ENCODE peak calls at places on chromosomes 7 and 10, in six cellular contexts. Z is Panc1, M is HFFc6, N is coronary artery, S is LNCaP clone FGC, T is GM10248. F is an unnamed sample.
A peak's percentile ranks its signal among the peaks of the same experiment; 100 is the strongest.

GRCh38 chr7:82443044-82443800 is at the start of gene CACNA2D1:
- DNase-seq in Z (peak; percentile 2), M (peak; percentile 22), N (no peak), S (no peak), T (peak; percentile 26), F (peak; percentile 77)

GRCh38 chr7:111029574-111030357 is 61.2 kb upstream of the LRRN3 start:
- DNase-seq in Z (no peak), M (peak; percentile 23), N (no peak), S (no peak), T (no peak), F (peak; percentile 62)

GRCh38 chr10:130804778-130805634 is 506.5 kb downstream of the TCERG1L start:
- DNase-seq in Z (no peak), M (no peak), N (peak; percentile 67), S (no peak), T (no peak), F (no peak)

GRCh38 chr10:123614888-123615287 is 51.3 kb upstream of the GPR26 start:
- DNase-seq in Z (no peak), M (peak; percentile 43), N (no peak), S (peak; percentile 36), T (peak; percentile 52), F (peak; percentile 52)

GRCh38 chr7:134910968-134911367 is 75.3 kb upstream of the AGBL3 start:
- DNase-seq in Z (no peak), M (no peak), N (no peak), S (no peak), T (peak; percentile 20), F (no peak)

GRCh38 chr7:81767883-81768282 is 2.0 kb downstream of the HGF start:
- DNase-seq in Z (no peak), M (no peak), N (no peak), S (no peak), T (no peak), F (peak; percentile 42)

GRCh38 chr10:32419615-32420014 is 26.3 kb upstream of the CCDC7 start:
- DNase-seq in Z (no peak), M (no peak), N (no peak), S (no peak), T (no peak), F (no peak)

GRCh38 chr7:134140889-134141867 is 14.0 kb downstream of the LRGUK start:
- DNase-seq in Z (peak; percentile 64), M (peak; percentile 40), N (no peak), S (peak; percentile 33), T (peak; percentile 78), F (peak; percentile 44)

GRCh38 chr7:94395141-94396041 is 696 bp downstream of the COL1A2 start:
- DNase-seq in Z (peak; percentile 62), M (peak; percentile 79), N (no peak), S (peak; percentile 30), T (peak; percentile 73), F (peak; percentile 92)

GRCh38 chr10:92204238-92204637 is 86.6 kb downstream of the CPEB3 start:
- DNase-seq in Z (no peak), M (no peak), N (no peak), S (peak; percentile 57), T (no peak), F (no peak)

GRCh38 chr7:50307368-50308012 is 3.0 kb downstream of the IKZF1 start:
- DNase-seq in Z (no peak), M (no peak), N (no peak), S (no peak), T (no peak), F (no peak)
- TF ChIP-seq CTCF in Z (no peak), M (no peak), N (no peak), S (no peak), T (no peak), F (no peak)

DNA sequence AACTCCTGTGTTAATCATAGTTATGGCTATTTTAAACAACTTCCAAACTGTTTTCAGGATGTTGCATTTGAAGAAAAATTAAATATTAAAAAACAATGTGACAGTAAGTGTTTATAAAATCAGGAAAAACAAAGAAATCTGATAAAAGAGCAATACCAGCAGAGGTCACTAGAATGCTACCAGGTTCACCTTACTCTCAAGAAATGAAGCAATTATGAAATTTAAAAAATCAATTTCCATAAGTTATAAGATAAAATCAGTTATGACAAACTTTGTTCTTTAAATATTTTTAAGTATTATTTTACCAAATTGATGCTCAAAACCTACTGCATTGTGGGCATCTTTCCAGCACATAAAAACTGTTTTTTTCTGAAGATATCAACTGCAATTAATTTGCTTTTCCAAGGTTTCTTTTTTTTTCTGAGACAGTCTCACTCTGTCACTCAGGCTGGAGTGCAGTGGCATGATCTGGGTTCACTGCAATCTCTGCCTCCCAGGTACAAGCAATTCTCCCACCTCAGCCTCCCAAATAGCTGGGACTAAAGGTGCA is 50.7 kb upstream of the RHEB start:
- DNase-seq in Z (no peak), M (no peak), N (no peak), S (no peak), T (no peak), F (no peak)
- TF ChIP-seq CTCF in Z (peak; percentile 51), M (peak; percentile 84), N (peak; percentile 21), S (peak; percentile 53), T (peak; percentile 46), F (peak; percentile 41)

DNA sequence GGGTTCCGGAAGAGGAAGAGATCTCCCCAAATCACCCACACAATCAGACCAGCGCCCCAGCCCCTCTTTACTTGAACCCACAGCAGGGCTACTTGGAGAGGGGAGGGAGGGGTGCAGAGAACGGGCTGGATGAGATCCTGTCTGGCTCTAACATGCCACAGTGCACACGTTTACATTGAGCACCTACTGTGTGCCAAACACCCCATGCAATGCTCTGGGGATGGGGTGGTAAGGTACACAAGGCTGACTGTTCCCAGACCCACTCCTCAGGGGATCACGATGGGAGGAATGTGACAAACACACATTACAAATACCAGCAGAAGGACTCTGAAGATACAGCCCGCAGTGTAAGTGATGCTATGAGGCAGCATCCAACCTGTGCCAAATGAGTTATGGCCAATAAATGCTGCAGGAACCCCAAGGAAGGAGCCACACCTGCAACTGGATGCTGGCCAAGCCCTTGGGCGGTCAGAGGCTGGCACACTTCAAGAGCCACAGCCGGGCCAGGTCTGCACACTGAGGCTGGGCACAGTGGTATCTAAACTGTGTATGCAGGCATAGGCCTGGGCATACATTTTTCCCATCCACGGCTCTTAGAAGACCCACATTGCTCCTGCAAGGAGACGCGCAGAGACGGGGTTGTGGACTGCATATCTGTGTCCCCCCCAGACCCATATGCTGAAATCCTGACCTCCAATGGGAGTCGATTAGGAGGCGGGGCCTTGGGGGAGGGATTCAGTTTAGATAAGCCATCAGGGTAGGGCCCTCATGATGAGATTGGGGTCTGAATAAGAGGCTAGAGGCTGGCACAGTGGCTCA is 6.4 kb downstream of the SPOCK2 start:
- DNase-seq in Z (no peak), M (no peak), N (no peak), S (peak; percentile 87), T (no peak), F (no peak)
- TF ChIP-seq CTCF in Z (no peak), M (no peak), N (no peak), S (no peak), T (no peak), F (no peak)

GRCh38 chr10:12188656-12189055 is 7.0 kb downstream of the NUDT5 start:
- DNase-seq in Z (no peak), M (no peak), N (no peak), S (no peak), T (no peak), F (no peak)
- TF ChIP-seq CTCF in Z (no peak), M (no peak), N (no peak), S (no peak), T (no peak), F (no peak)

DNA sequence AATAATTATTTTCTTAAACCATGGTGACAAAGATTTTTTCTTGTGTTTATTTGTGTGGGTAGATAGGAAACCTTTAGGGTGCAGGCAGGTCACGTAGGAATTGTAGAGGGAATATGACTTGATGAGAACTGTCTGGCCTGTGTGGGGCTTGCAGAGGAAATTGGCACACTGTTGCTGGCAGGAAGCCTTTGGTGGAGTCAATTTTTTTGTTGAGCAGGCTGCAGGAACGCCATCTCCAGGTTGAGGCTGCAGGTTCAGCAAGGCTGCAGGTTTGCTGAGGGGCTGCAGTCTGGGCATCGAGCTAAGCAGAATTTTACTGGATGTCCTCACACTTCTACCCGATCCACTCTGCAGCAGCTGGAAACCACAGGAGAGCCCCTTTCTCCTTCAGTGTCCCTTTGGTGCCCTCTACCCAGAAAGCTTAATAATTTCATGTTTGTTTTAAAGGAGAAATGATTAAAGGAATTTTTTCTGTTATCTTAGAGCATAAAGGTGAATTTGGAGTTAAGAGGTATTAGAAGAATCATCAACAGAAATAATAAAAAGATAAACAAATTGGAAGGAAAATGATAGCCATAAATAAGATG is 37.0 kb downstream of the TBC1D12 start:
- DNase-seq in Z (no peak), M (no peak), N (no peak), S (no peak), T (no peak), F (no peak)
- TF ChIP-seq CTCF in Z (peak; percentile 28), M (no peak), N (no peak), S (no peak), T (no peak), F (peak; percentile 11)

DNA sequence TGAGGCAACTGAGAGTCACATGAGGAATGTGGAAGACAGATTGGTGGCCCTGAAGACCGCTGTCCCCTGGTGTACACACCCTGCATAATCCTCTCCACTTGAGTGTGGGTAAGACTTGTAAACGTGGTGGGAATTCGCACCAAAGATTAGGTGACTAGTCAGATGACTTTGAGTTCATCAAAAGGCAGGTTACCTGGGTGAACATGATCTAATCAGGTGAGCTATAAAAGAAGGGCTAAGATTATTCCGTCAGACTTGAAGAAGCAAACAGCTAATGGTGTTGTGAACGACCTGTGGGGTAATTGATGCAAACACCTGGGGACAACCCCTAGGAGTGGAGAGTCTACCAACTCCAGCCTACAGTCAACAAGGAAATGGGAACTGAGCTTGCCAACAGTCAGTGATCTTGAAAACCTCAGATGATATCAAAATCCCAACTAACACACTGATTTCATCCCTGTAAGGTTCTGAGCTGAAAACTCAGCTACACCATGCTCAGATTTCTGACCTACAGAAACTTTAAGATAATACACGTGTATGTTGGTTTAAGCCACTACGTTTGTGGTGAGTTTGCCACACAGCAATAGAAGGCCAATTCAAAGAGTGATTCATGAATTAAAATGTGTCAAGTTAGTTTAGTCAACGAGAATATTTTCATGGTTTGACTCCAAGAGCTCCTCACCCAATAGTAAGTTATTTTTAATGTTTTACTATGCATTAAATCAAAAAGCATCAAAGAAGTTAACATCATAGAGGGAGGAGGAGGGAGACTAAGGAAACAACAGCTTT is 16.7 kb downstream of the PRTFDC1 start:
- DNase-seq in Z (no peak), M (no peak), N (no peak), S (no peak), T (no peak), F (no peak)
- TF ChIP-seq CTCF in Z (peak; percentile 16), M (no peak), N (no peak), S (no peak), T (no peak), F (no peak)

F was measured in foreskin fibroblast.